ENCODE peak calls at places on chromosomes 1 and 21, in seven cellular contexts. One of them, this sample, is unnamed.

GRCh38 chr1:109847251-109847650 is 63.4 kb upstream of the CSF1 start:
- DNase-seq in EL: no peak
- DNase-seq in HCT116: no peak
- DNase-seq in heart right ventricle: no peak
- DNase-seq in stimulated activated CD4-positive, alpha-beta T cell treated with anti-CD3 and anti-CD28 coated beads, Interleukin-1b, Interleukin-23, amount 100 ng/mL, for 1 hour: no peak
- DNase-seq in activated naive CD4-positive, alpha-beta T cell treated with anti-CD3 and anti-CD28 coated beads for 36 hours: no peak
- DNase-seq in KBM-7: no peak
- DNase-seq in this sample: no peak

GRCh38 chr1:173377266-173377665 is 99.9 kb upstream of the PRDX6 start:
- DNase-seq in EL: no peak
- DNase-seq in HCT116: no peak
- DNase-seq in heart right ventricle: no peak
- DNase-seq in stimulated activated CD4-positive, alpha-beta T cell treated with anti-CD3 and anti-CD28 coated beads, Interleukin-1b, Interleukin-23, amount 100 ng/mL, for 1 hour: no peak
- DNase-seq in activated naive CD4-positive, alpha-beta T cell treated with anti-CD3 and anti-CD28 coated beads for 36 hours: no peak
- DNase-seq in KBM-7: no peak
- DNase-seq in this sample: no peak

GRCh38 chr21:46093668-46094400 is 4.1 kb upstream of the COL6A2 start:
- DNase-seq in EL: no peak
- DNase-seq in HCT116: no peak
- DNase-seq in heart right ventricle: no peak
- DNase-seq in stimulated activated CD4-positive, alpha-beta T cell treated with anti-CD3 and anti-CD28 coated beads, Interleukin-1b, Interleukin-23, amount 100 ng/mL, for 1 hour: no peak
- DNase-seq in activated naive CD4-positive, alpha-beta T cell treated with anti-CD3 and anti-CD28 coated beads for 36 hours: no peak
- DNase-seq in KBM-7: no peak
- DNase-seq in this sample: no peak

GRCh38 chr1:207823880-207824566 is 72.2 kb downstream of the CD46 start:
- DNase-seq in EL: peak
- DNase-seq in HCT116: peak
- DNase-seq in heart right ventricle: peak
- DNase-seq in stimulated activated CD4-positive, alpha-beta T cell treated with anti-CD3 and anti-CD28 coated beads, Interleukin-1b, Interleukin-23, amount 100 ng/mL, for 1 hour: peak
- DNase-seq in activated naive CD4-positive, alpha-beta T cell treated with anti-CD3 and anti-CD28 coated beads for 36 hours: peak
- DNase-seq in KBM-7: peak
- DNase-seq in this sample: peak

GRCh38 chr1:205435904-205436573 is 14.2 kb upstream of the LEMD1 start:
- DNase-seq in EL: no peak
- DNase-seq in HCT116: no peak
- DNase-seq in heart right ventricle: no peak
- DNase-seq in stimulated activated CD4-positive, alpha-beta T cell treated with anti-CD3 and anti-CD28 coated beads, Interleukin-1b, Interleukin-23, amount 100 ng/mL, for 1 hour: no peak
- DNase-seq in activated naive CD4-positive, alpha-beta T cell treated with anti-CD3 and anti-CD28 coated beads for 36 hours: no peak
- DNase-seq in KBM-7: no peak
- DNase-seq in this sample: no peak

GRCh38 chr1:93804412-93804811 is 74.6 kb downstream of the DNTTIP2 start:
- DNase-seq in EL: peak
- DNase-seq in HCT116: no peak
- DNase-seq in heart right ventricle: peak
- DNase-seq in stimulated activated CD4-positive, alpha-beta T cell treated with anti-CD3 and anti-CD28 coated beads, Interleukin-1b, Interleukin-23, amount 100 ng/mL, for 1 hour: no peak
- DNase-seq in activated naive CD4-positive, alpha-beta T cell treated with anti-CD3 and anti-CD28 coated beads for 36 hours: no peak
- DNase-seq in KBM-7: no peak
- DNase-seq in this sample: peak

GRCh38 chr1:233240839-233241682 is 54.5 kb downstream of the PCNX2 start:
- DNase-seq in EL: peak
- DNase-seq in HCT116: no peak
- DNase-seq in heart right ventricle: peak
- DNase-seq in stimulated activated CD4-positive, alpha-beta T cell treated with anti-CD3 and anti-CD28 coated beads, Interleukin-1b, Interleukin-23, amount 100 ng/mL, for 1 hour: no peak
- DNase-seq in activated naive CD4-positive, alpha-beta T cell treated with anti-CD3 and anti-CD28 coated beads for 36 hours: peak
- DNase-seq in KBM-7: peak
- DNase-seq in this sample: no peak

GRCh38 chr1:87336623-87337067 is 8.0 kb downstream of the LMO4 start:
- DNase-seq in EL: no peak
- DNase-seq in HCT116: no peak
- DNase-seq in heart right ventricle: no peak
- DNase-seq in stimulated activated CD4-positive, alpha-beta T cell treated with anti-CD3 and anti-CD28 coated beads, Interleukin-1b, Interleukin-23, amount 100 ng/mL, for 1 hour: no peak
- DNase-seq in activated naive CD4-positive, alpha-beta T cell treated with anti-CD3 and anti-CD28 coated beads for 36 hours: no peak
- DNase-seq in KBM-7: no peak
- DNase-seq in this sample: no peak

GRCh38 chr21:33655591-33656221 is 13.4 kb downstream of the ITSN1 start:
- DNase-seq in EL: peak
- DNase-seq in HCT116: peak
- DNase-seq in heart right ventricle: no peak
- DNase-seq in stimulated activated CD4-positive, alpha-beta T cell treated with anti-CD3 and anti-CD28 coated beads, Interleukin-1b, Interleukin-23, amount 100 ng/mL, for 1 hour: no peak
- DNase-seq in activated naive CD4-positive, alpha-beta T cell treated with anti-CD3 and anti-CD28 coated beads for 36 hours: no peak
- DNase-seq in KBM-7: no peak
- DNase-seq in this sample: no peak

GRCh38 chr21:42505090-42505726 is 8.4 kb upstream of the SLC37A1 start:
- DNase-seq in EL: no peak
- DNase-seq in HCT116: no peak
- DNase-seq in heart right ventricle: no peak
- DNase-seq in stimulated activated CD4-positive, alpha-beta T cell treated with anti-CD3 and anti-CD28 coated beads, Interleukin-1b, Interleukin-23, amount 100 ng/mL, for 1 hour: no peak
- DNase-seq in activated naive CD4-positive, alpha-beta T cell treated with anti-CD3 and anti-CD28 coated beads for 36 hours: no peak
- DNase-seq in KBM-7: peak
- DNase-seq in this sample: no peak

GRCh38 chr1:208233546-208233945 is 10.6 kb downstream of the PLXNA2 start:
- DNase-seq in EL: no peak
- DNase-seq in HCT116: no peak
- DNase-seq in heart right ventricle: no peak
- DNase-seq in stimulated activated CD4-positive, alpha-beta T cell treated with anti-CD3 and anti-CD28 coated beads, Interleukin-1b, Interleukin-23, amount 100 ng/mL, for 1 hour: no peak
- DNase-seq in activated naive CD4-positive, alpha-beta T cell treated with anti-CD3 and anti-CD28 coated beads for 36 hours: no peak
- DNase-seq in KBM-7: no peak
- DNase-seq in this sample: no peak

GRCh38 chr1:161033751-161034150 is 5.0 kb downstream of the TSTD1 start:
- DNase-seq in EL: peak
- DNase-seq in HCT116: peak
- DNase-seq in heart right ventricle: no peak
- DNase-seq in stimulated activated CD4-positive, alpha-beta T cell treated with anti-CD3 and anti-CD28 coated beads, Interleukin-1b, Interleukin-23, amount 100 ng/mL, for 1 hour: no peak
- DNase-seq in activated naive CD4-positive, alpha-beta T cell treated with anti-CD3 and anti-CD28 coated beads for 36 hours: peak
- DNase-seq in KBM-7: no peak
- DNase-seq in this sample: no peak

GRCh38 chr1:15249032-15249601 is 2.1 kb downstream of the FHAD1 start:
- DNase-seq in EL: no peak
- DNase-seq in HCT116: no peak
- DNase-seq in heart right ventricle: no peak
- DNase-seq in stimulated activated CD4-positive, alpha-beta T cell treated with anti-CD3 and anti-CD28 coated beads, Interleukin-1b, Interleukin-23, amount 100 ng/mL, for 1 hour: no peak
- DNase-seq in activated naive CD4-positive, alpha-beta T cell treated with anti-CD3 and anti-CD28 coated beads for 36 hours: peak
- DNase-seq in KBM-7: peak
- DNase-seq in this sample: no peak

GRCh38 chr21:38913120-38913975 is 107.6 kb downstream of the ETS2 start:
- DNase-seq in EL: peak
- DNase-seq in HCT116: peak
- DNase-seq in heart right ventricle: peak
- DNase-seq in stimulated activated CD4-positive, alpha-beta T cell treated with anti-CD3 and anti-CD28 coated beads, Interleukin-1b, Interleukin-23, amount 100 ng/mL, for 1 hour: no peak
- DNase-seq in activated naive CD4-positive, alpha-beta T cell treated with anti-CD3 and anti-CD28 coated beads for 36 hours: peak
- DNase-seq in KBM-7: no peak
- DNase-seq in this sample: no peak

This sample was measured in BJ.